ENCODE peak calls at places on chromosomes 16 and 17, in four cellular contexts. One of them, this sample, is unnamed.

GRCh38 chr17:40021471-40021961 is 6.3 kb downstream of the CSF3 start:
- ATAC-seq in lung: no peak
- ATAC-seq in Right ventricle myocardium inferior: no peak
- ATAC-seq in Panc1: peak; percentile 78
- ATAC-seq in this sample: peak; percentile 72

GRCh38 chr17:48995871-48996695 is 1.1 kb upstream of the IGF2BP1 start:
- ATAC-seq in lung: no peak
- ATAC-seq in Right ventricle myocardium inferior: no peak
- ATAC-seq in Panc1: peak; percentile 82
- ATAC-seq in this sample: peak; percentile 58

GRCh38 chr17:58344791-58345157 is 7.2 kb downstream of the SUPT4H1 start:
- ATAC-seq in lung: no peak
- ATAC-seq in Right ventricle myocardium inferior: no peak
- ATAC-seq in Panc1: no peak
- ATAC-seq in this sample: no peak

GRCh38 chr16:88983771-88984687 is 7.0 kb upstream of the CBFA2T3 start:
- ATAC-seq in lung: no peak
- ATAC-seq in Right ventricle myocardium inferior: no peak
- ATAC-seq in Panc1: no peak
- ATAC-seq in this sample: no peak

GRCh38 chr16:14472357-14472756 is 157.7 kb downstream of the PARN start:
- ATAC-seq in lung: no peak
- ATAC-seq in Right ventricle myocardium inferior: no peak
- ATAC-seq in Panc1: no peak
- ATAC-seq in this sample: no peak

GRCh38 chr16:20884240-20884556 is 16.0 kb downstream of the DCUN1D3 start:
- ATAC-seq in lung: no peak
- ATAC-seq in Right ventricle myocardium inferior: no peak
- ATAC-seq in Panc1: no peak
- ATAC-seq in this sample: no peak

GRCh38 chr17:2459917-2460271 is 51.8 kb downstream of the METTL16 start:
- ATAC-seq in lung: no peak
- ATAC-seq in Right ventricle myocardium inferior: no peak
- ATAC-seq in Panc1: no peak
- ATAC-seq in this sample: no peak

GRCh38 chr16:10883004-10883403 is 6.0 kb downstream of the CIITA start:
- ATAC-seq in lung: no peak
- ATAC-seq in Right ventricle myocardium inferior: no peak
- ATAC-seq in Panc1: no peak
- ATAC-seq in this sample: no peak

GRCh38 chr16:47713225-47713595 is 252.1 kb downstream of the PHKB start:
- ATAC-seq in lung: no peak
- ATAC-seq in Right ventricle myocardium inferior: no peak
- ATAC-seq in Panc1: no peak
- ATAC-seq in this sample: peak; percentile 82

GRCh38 chr17:66655861-66656260 is 179.1 kb upstream of the CACNG5 start:
- ATAC-seq in lung: no peak
- ATAC-seq in Right ventricle myocardium inferior: no peak
- ATAC-seq in Panc1: no peak
- ATAC-seq in this sample: peak; percentile 34

GRCh38 chr17:10192963-10193362 is 5.4 kb downstream of the GAS7 start:
- ATAC-seq in lung: no peak
- ATAC-seq in Right ventricle myocardium inferior: peak; percentile 61
- ATAC-seq in Panc1: no peak
- ATAC-seq in this sample: no peak

GRCh38 chr17:48308591-48308990 is 121.4 kb downstream of the SKAP1 start:
- ATAC-seq in lung: no peak
- ATAC-seq in Right ventricle myocardium inferior: no peak
- ATAC-seq in Panc1: no peak
- ATAC-seq in this sample: no peak

GRCh38 chr17:78192616-78193015 is 5.5 kb downstream of the AFMID start:
- ATAC-seq in lung: no peak
- ATAC-seq in Right ventricle myocardium inferior: no peak
- ATAC-seq in Panc1: no peak
- ATAC-seq in this sample: no peak

GRCh38 chr16:342455-343213 is 9.9 kb downstream of the AXIN1 start:
- ATAC-seq in lung: no peak
- ATAC-seq in Right ventricle myocardium inferior: no peak
- ATAC-seq in Panc1: no peak
- ATAC-seq in this sample: no peak

GRCh38 chr16:48546774-48547173 is 63.2 kb downstream of the N4BP1 start:
- ATAC-seq in lung: no peak
- ATAC-seq in Right ventricle myocardium inferior: peak; percentile 72
- ATAC-seq in Panc1: no peak
- ATAC-seq in this sample: no peak

GRCh38 chr17:8038954-8039610 is at the start of gene ALOX15B:
- ATAC-seq in lung: no peak
- ATAC-seq in Right ventricle myocardium inferior: no peak
- ATAC-seq in Panc1: no peak
- ATAC-seq in this sample: no peak

GRCh38 chr16:3067929-3068288 is 2.5 kb downstream of the IL32 start:
- ATAC-seq in lung: no peak
- ATAC-seq in Right ventricle myocardium inferior: no peak
- ATAC-seq in Panc1: no peak
- ATAC-seq in this sample: no peak

GRCh38 chr16:89087922-89088321 is 5.7 kb upstream of the ACSF3 start:
- ATAC-seq in lung: no peak
- ATAC-seq in Right ventricle myocardium inferior: no peak
- ATAC-seq in Panc1: no peak
- ATAC-seq in this sample: no peak

GRCh38 chr16:14302399-14303181 is 231.5 kb downstream of the MRTFB start:
- ATAC-seq in lung: no peak
- ATAC-seq in Right ventricle myocardium inferior: peak; percentile 14
- ATAC-seq in Panc1: peak; percentile 40
- ATAC-seq in this sample: peak; percentile 6

GRCh38 chr16:8632675-8633182 is 11.2 kb downstream of the METTL22 start:
- ATAC-seq in lung: peak; percentile 60
- ATAC-seq in Right ventricle myocardium inferior: peak; percentile 73
- ATAC-seq in Panc1: no peak
- ATAC-seq in this sample: no peak

GRCh38 chr16:15988268-15989013 is 39.0 kb downstream of the ABCC1 start:
- ATAC-seq in lung: no peak
- ATAC-seq in Right ventricle myocardium inferior: peak; percentile 35
- ATAC-seq in Panc1: peak; percentile 12
- ATAC-seq in this sample: peak; percentile 31

GRCh38 chr16:10751291-10751697 is 7.7 kb downstream of the NUBP1 start:
- ATAC-seq in lung: no peak
- ATAC-seq in Right ventricle myocardium inferior: peak; percentile 23
- ATAC-seq in Panc1: peak; percentile 12
- ATAC-seq in this sample: no peak

GRCh38 chr17:41663451-41664171 is 25.1 kb upstream of the EIF1 start:
- ATAC-seq in lung: no peak
- ATAC-seq in Right ventricle myocardium inferior: no peak
- ATAC-seq in Panc1: no peak
- ATAC-seq in this sample: no peak

GRCh38 chr17:17098426-17099035 is 56.3 kb downstream of the MPRIP start:
- ATAC-seq in lung: no peak
- ATAC-seq in Right ventricle myocardium inferior: peak; percentile 70
- ATAC-seq in Panc1: no peak
- ATAC-seq in this sample: no peak

GRCh38 chr17:63189930-63190329 is 223.9 kb downstream of the TANC2 start:
- ATAC-seq in lung: no peak
- ATAC-seq in Right ventricle myocardium inferior: no peak
- ATAC-seq in Panc1: no peak
- ATAC-seq in this sample: no peak

GRCh38 chr17:48613862-48614694 is 1.0 kb downstream of the HOXB8 start:
- ATAC-seq in lung: no peak
- ATAC-seq in Right ventricle myocardium inferior: no peak
- ATAC-seq in Panc1: no peak
- ATAC-seq in this sample: peak; percentile 11

GRCh38 chr16:69040144-69040909 is 65.1 kb upstream of the HAS3 start:
- ATAC-seq in lung: peak; percentile 34
- ATAC-seq in Right ventricle myocardium inferior: no peak
- ATAC-seq in Panc1: no peak
- ATAC-seq in this sample: no peak

GRCh38 chr16:82651921-82652601 is 25.3 kb downstream of the CDH13 start:
- ATAC-seq in lung: no peak
- ATAC-seq in Right ventricle myocardium inferior: no peak
- ATAC-seq in Panc1: no peak
- ATAC-seq in this sample: no peak

GRCh38 chr17:9842057-9842758 is 16.5 kb downstream of the GLP2R start:
- ATAC-seq in lung: no peak
- ATAC-seq in Right ventricle myocardium inferior: peak; percentile 87
- ATAC-seq in Panc1: peak; percentile 56
- ATAC-seq in this sample: no peak

GRCh38 chr17:42453544-42453943 is 5.1 kb upstream of the ATP6V0A1 start:
- ATAC-seq in lung: no peak
- ATAC-seq in Right ventricle myocardium inferior: no peak
- ATAC-seq in Panc1: no peak
- ATAC-seq in this sample: no peak

GRCh38 chr16:84868829-84869457 is 49.2 kb downstream of the CRISPLD2 start:
- ATAC-seq in lung: no peak
- ATAC-seq in Right ventricle myocardium inferior: no peak
- ATAC-seq in Panc1: no peak
- ATAC-seq in this sample: no peak

GRCh38 chr16:1211451-1212268 is 13.4 kb downstream of the TPSG1 start:
- ATAC-seq in lung: no peak
- ATAC-seq in Right ventricle myocardium inferior: no peak
- ATAC-seq in Panc1: no peak
- ATAC-seq in this sample: no peak

This sample was measured in SK-N-SH treated with all-trans-retinoic acid at 6 μM for 48 hours.